ENCODE peak calls at places on chromosome 2, in ten cellular contexts. Y, R, P, O, B, L, A, M, D and H are unnamed samples.

GRCh38 chr2:131104487-131105155 is 515 bp upstream of the PLEKHB2 start:
- DNase-seq in L (no peak), P (no peak), A (peak; percentile 64), Y (no peak), D (no peak), O (peak; percentile 86), R (no peak), M (peak; percentile 83), B (peak; percentile 89), H (no peak)

GRCh38 chr2:144445196-144445595 is 74.7 kb downstream of the ZEB2 start:
- DNase-seq in M (no peak), L (no peak), R (no peak), Y (no peak), D (no peak), O (no peak), B (no peak), P (no peak), A (no peak), H (no peak)

GRCh38 chr2:174485763-174486613 is 841 bp downstream of the GPR155 start:
- DNase-seq in M (peak; percentile 20), O (peak; percentile 38), D (no peak), R (no peak), Y (peak; percentile 24), P (peak; percentile 24), L (no peak), B (no peak), A (peak; percentile 28), H (no peak)

GRCh38 chr2:176491172-176491904 is 222.1 kb downstream of the MTX2 start:
- DNase-seq in A (peak; percentile 33), D (no peak), B (peak; percentile 91), O (peak; percentile 98), M (peak; percentile 96), L (no peak), Y (peak; percentile 99), R (peak; percentile 44), P (peak; percentile 58), H (peak; percentile 99)

GRCh38 chr2:126761981-126762878 is 106.3 kb downstream of the GYPC start:
- DNase-seq in B (no peak), Y (no peak), O (no peak), L (peak; percentile 22), A (no peak), R (no peak), P (no peak), M (no peak), D (no peak), H (no peak)

GRCh38 chr2:113858764-113859163 is 31.1 kb upstream of the ACTR3 start:
- DNase-seq in L (no peak), R (no peak), P (no peak), O (peak; percentile 87), M (peak; percentile 79), A (no peak), D (no peak), Y (peak; percentile 86), B (no peak), H (peak; percentile 90)

GRCh38 chr2:170651603-170652002 is 63.5 kb upstream of the SP5 start:
- DNase-seq in Y (no peak), O (no peak), A (no peak), L (no peak), M (no peak), B (no peak), D (no peak), P (no peak), R (no peak), H (no peak)

GRCh38 chr2:208033701-208034502 is 8.6 kb upstream of the PLEKHM3 start:
- DNase-seq in D (no peak), R (peak; percentile 18), M (peak; percentile 46), L (no peak), P (no peak), O (peak; percentile 54), Y (peak; percentile 37), B (no peak), A (peak; percentile 78), H (no peak)

GRCh38 chr2:174797792-174798276 is 33.6 kb upstream of the CHRNA1 start:
- DNase-seq in D (no peak), Y (peak; percentile 62), M (no peak), L (no peak), A (no peak), P (no peak), O (no peak), R (no peak), B (no peak), H (peak; percentile 77)

GRCh38 chr2:219219113-219219696 is 447 bp upstream of the ABCB6 start:
- DNase-seq in R (no peak), A (no peak), D (no peak), P (no peak), Y (no peak), B (no peak), L (no peak), O (no peak), M (no peak), H (no peak)

GRCh38 chr2:102063948-102064678 is 72.4 kb downstream of the IL1R2 start:
- DNase-seq in D (no peak), A (peak; percentile 72), L (peak; percentile 51), Y (peak; percentile 98), B (peak; percentile 97), R (no peak), P (peak; percentile 71), O (peak; percentile 99), M (peak; percentile 100), H (peak; percentile 98)

GRCh38 chr2:120630031-120630701 is 105.5 kb upstream of the GLI2 start:
- DNase-seq in B (peak; percentile 79), M (no peak), A (no peak), L (no peak), O (no peak), Y (no peak), P (no peak), R (no peak), D (no peak), H (no peak)

GRCh38 chr2:241997017-241997416 is 127.5 kb downstream of the RTP5 start:
- DNase-seq in A (no peak), B (peak; percentile 48), P (no peak), Y (no peak), O (no peak), R (no peak), L (no peak), M (no peak), D (no peak), H (no peak)

GRCh38 chr2:213104089-213104902 is 47.1 kb downstream of the IKZF2 start:
- DNase-seq in A (no peak), O (peak; percentile 51), D (no peak), L (no peak), P (no peak), Y (peak; percentile 60), M (peak; percentile 52), B (no peak), R (no peak), H (no peak)

GRCh38 chr2:73385486-73386341 is at the start of gene ALMS1:
- DNase-seq in P (peak; percentile 89), R (peak; percentile 97), A (peak; percentile 89), M (peak; percentile 90), D (peak; percentile 76), B (peak; percentile 96), Y (peak; percentile 92), L (peak; percentile 80), O (peak; percentile 88), H (peak; percentile 50)
- TF ChIP-seq CTCF in P (no peak), R (no peak), A (no peak), M (no peak), D (peak; percentile 32), B (no peak), Y (no peak), L (no peak), O (peak; percentile 15), H (peak; percentile 16)

GRCh38 chr2:134934641-134935040 is 16.0 kb downstream of the CCNT2 start:
- DNase-seq in L (no peak), A (no peak), D (no peak), Y (no peak), P (no peak), B (no peak), O (peak; percentile 51), M (peak; percentile 20), R (no peak), H (no peak)
- TF ChIP-seq CTCF in L (no peak), A (no peak), D (no peak), Y (no peak), P (no peak), B (no peak), O (no peak), M (no peak), R (no peak), H (no peak)

GRCh38 chr2:28101123-28101522 is 210.6 kb downstream of the BABAM2 start:
- DNase-seq in D (no peak), B (no peak), R (no peak), L (no peak), O (peak; percentile 47), M (peak; percentile 8), A (no peak), P (no peak), Y (no peak), H (no peak)

GRCh38 chr2:28096421-28096820 is 205.9 kb downstream of the BABAM2 start:
- DNase-seq in D (no peak), L (no peak), P (no peak), O (peak; percentile 59), M (peak; percentile 42), A (no peak), B (no peak), R (no peak), Y (no peak), H (no peak)

GRCh38 chr2:28102455-28102874 is 211.9 kb downstream of the BABAM2 start:
- DNase-seq in Y (peak; percentile 93), B (no peak), R (no peak), A (no peak), M (peak; percentile 88), D (no peak), L (no peak), O (peak; percentile 81), P (no peak), H (no peak)

GRCh38 chr2:28103611-28104010 is 213.1 kb downstream of the BABAM2 start:
- DNase-seq in O (no peak), P (no peak), Y (no peak), A (no peak), L (no peak), R (no peak), B (no peak), M (no peak), D (no peak), H (no peak)

DNA sequence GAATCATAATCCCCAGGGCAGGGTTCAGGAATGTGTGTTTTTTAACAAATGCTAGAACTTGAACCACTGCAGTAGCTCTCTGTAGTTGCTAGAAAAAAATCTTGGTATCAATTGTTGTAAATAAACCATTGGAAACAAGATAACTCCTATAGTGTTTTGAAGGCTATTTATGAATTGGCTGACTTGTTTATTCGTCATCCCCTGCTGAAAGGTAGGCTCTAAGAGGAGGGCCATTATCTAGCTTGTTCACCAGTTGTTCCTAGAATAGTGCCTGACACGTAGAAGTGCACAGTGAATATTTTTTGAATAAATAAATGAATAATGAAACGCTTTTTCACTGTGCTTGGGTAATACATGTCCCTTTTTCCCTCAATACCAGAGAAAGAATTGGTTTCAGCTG is 211.4 kb downstream of the BABAM2 start:
- DNase-seq in Y (peak; percentile 36), O (peak; percentile 56), M (peak; percentile 30), A (no peak), B (no peak), L (no peak), P (no peak), R (no peak), D (no peak), H (no peak)
- TF ChIP-seq CTCF in Y (no peak), O (no peak), M (no peak), A (no peak), B (no peak), L (no peak), P (no peak), R (no peak), D (no peak), H (no peak)

DNA sequence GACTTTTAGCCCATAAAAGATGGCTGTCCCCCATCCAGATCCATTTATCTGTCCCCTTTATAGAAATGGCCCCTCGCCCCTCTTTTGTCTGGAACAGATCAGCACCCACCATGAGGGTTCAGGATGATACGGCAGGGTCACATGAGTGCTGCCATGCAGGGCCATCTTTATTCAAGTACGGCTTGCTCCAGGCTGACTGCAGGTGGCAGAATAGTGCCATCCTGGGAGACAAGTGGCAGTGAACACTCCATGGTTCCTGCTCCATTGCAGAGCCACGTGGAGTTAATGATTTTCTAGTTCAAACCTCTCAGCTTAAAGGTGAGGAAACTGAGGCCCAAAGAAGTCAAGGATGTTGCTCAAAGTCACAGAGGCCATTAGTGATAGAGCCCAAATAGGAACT is 180.6 kb downstream of the CLIP4 start:
- DNase-seq in P (no peak), A (no peak), L (no peak), B (no peak), M (peak; percentile 7), D (no peak), R (no peak), O (peak; percentile 47), Y (no peak), H (no peak)
- TF ChIP-seq CTCF in P (no peak), A (no peak), L (no peak), B (no peak), M (peak; percentile 2), D (peak; percentile 16), R (peak; percentile 52), O (peak; percentile 49), Y (peak; percentile 31), H (peak; percentile 49)